ENCODE peak calls at places on chromosomes 12 and 14, in nine cellular contexts. E, T, U, R, J, Z, F, Q and D are unnamed samples.

GRCh38 chr12:99009654-99010296 is 364.7 kb downstream of the APAF1 start:
- DNase-seq in J (no peak), E (no peak), Z (no peak), R (no peak), Q (no peak), T (no peak), U (no peak), F (no peak), D (no peak)

GRCh38 chr14:31024577-31025334 is 693 bp upstream of the AP4S1 start:
- DNase-seq in U (no peak), R (no peak), J (no peak), T (peak), E (no peak), Z (no peak), Q (peak), F (peak), D (no peak)

GRCh38 chr12:152440-152839 is 61.5 kb downstream of the SLC6A12 start:
- DNase-seq in E (no peak), J (no peak), R (no peak), F (no peak), U (no peak), Q (peak), T (peak), Z (no peak), D (no peak)

GRCh38 chr14:104601786-104602185 is 2.8 kb downstream of the TMEM179 start:
- DNase-seq in Z (no peak), F (no peak), Q (peak), R (no peak), T (no peak), U (no peak), E (no peak), J (no peak), D (no peak)

GRCh38 chr14:21092147-21093011 is 6.1 kb downstream of the ZNF219 start:
- DNase-seq in Q (peak), J (peak), E (peak), T (peak), U (peak), Z (peak), R (no peak), F (peak), D (peak)

GRCh38 chr14:91352696-91353692 is 64.6 kb downstream of the CCDC88C start:
- DNase-seq in R (no peak), T (no peak), E (no peak), Z (no peak), Q (no peak), J (no peak), F (no peak), U (no peak), D (no peak)

GRCh38 chr12:54144738-54145137 is 44.0 kb downstream of the SMUG1 start:
- DNase-seq in U (no peak), R (no peak), Q (no peak), J (no peak), F (no peak), T (no peak), E (no peak), Z (no peak), D (no peak)

GRCh38 chr14:57871487-57872080 is 5.7 kb upstream of the SLC35F4 start:
- DNase-seq in E (peak), J (no peak), F (peak), U (no peak), Q (peak), R (peak), T (peak), Z (no peak), D (peak)

GRCh38 chr12:38141239-38141638 is 175.3 kb upstream of the ALG10B start:
- DNase-seq in E (no peak), Z (no peak), T (no peak), R (no peak), U (no peak), J (no peak), F (no peak), Q (no peak), D (no peak)

GRCh38 chr14:69008411-69008810 is 29.3 kb upstream of the ACTN1 start:
- DNase-seq in T (peak), F (peak), Z (no peak), Q (peak), J (no peak), U (no peak), E (no peak), R (no peak), D (no peak)

GRCh38 chr12:106233011-106233410 is 14.8 kb downstream of the CKAP4 start:
- DNase-seq in E (no peak), Q (no peak), T (no peak), F (no peak), R (no peak), Z (no peak), J (no peak), U (no peak), D (no peak)

GRCh38 chr14:31291210-31291609 is 83.6 kb upstream of the HECTD1 start:
- DNase-seq in F (peak), U (no peak), R (no peak), Z (no peak), J (no peak), E (no peak), T (peak), Q (no peak), D (no peak)

GRCh38 chr14:64186231-64187129 is 107.7 kb downstream of the ESR2 start:
- DNase-seq in J (no peak), Q (no peak), T (no peak), R (no peak), Z (no peak), E (no peak), F (no peak), U (no peak), D (no peak)

GRCh38 chr12:53217049-53217929 is 10.2 kb upstream of the ITGB7 start:
- DNase-seq in J (peak), R (no peak), Z (no peak), F (no peak), U (no peak), T (peak), E (no peak), Q (no peak), D (peak)

DNA sequence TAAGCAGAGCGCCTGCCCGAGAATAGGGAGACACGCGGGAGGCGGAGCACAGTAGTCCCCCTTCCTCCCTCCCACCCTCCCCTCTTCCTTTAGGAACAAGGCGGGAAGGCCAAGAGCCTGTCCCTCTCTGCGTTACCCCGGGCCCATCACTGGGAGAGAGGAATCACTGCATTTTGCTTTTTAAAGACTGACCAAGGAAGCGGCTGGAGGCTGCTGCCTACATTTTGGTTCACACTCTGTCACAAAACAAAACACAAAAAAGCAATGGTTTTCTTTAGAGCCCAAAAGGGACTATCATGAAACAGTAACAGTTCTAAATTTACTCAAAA is 19.8 kb downstream of the STX2 start:
- DNase-seq in Z (no peak), E (no peak), J (no peak), F (no peak), R (no peak), Q (no peak), U (no peak), T (no peak), D (no peak)
- TF ChIP-seq CTCF in Z (peak), E (no peak), J (no peak), F (no peak), R (no peak), Q (no peak), U (peak), T (no peak), D (peak)

GRCh38 chr14:73760598-73761586 is 46.7 kb upstream of the PNMA1 start:
- DNase-seq in F (no peak), R (no peak), J (no peak), E (no peak), Q (no peak), Z (no peak), U (no peak), T (no peak), D (no peak)

GRCh38 chr14:73758392-73759182 is 44.4 kb upstream of the PNMA1 start:
- DNase-seq in Z (peak), T (peak), E (peak), J (peak), Q (peak), U (peak), R (no peak), F (peak), D (peak)

GRCh38 chr14:73759714-73760597 is 45.8 kb upstream of the PNMA1 start:
- DNase-seq in Q (peak), U (peak), F (peak), R (peak), J (peak), Z (peak), E (peak), T (peak), D (peak)

GRCh38 chr14:73757876-73758391 is 43.8 kb upstream of the PNMA1 start:
- DNase-seq in R (no peak), Q (no peak), F (no peak), J (no peak), E (no peak), U (no peak), T (no peak), Z (no peak), D (no peak)

DNA sequence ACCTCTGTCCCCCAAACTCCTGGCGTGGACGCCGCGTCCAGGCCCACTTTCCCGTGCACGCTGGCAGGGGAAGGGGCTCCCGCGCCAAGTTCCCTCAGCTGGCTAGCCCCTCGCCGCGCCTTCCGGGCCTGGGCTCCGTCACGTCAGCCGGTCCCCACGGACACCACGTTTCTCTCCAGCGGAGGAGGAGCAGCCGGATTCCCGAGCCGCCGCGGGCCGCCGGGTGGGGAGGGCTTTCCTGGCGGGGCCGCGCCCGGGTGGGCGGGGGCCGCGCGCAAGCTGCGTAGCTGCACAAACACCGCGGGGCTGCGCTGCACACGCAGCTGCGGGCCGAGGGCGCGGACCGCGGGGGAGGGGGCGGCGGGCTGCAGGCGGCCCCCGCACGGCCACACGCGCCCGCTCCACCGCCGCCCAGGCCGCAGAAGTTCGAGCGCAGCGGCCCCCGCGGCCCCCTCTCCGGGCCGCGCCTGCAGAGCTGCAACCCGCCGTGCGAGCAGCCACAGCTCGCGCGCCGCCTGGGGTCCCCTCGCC is 45.1 kb upstream of the PNMA1 start:
- DNase-seq in J (peak), Q (peak), U (peak), F (peak), E (no peak), Z (no peak), T (peak), R (no peak), D (peak)
- TF ChIP-seq CTCF in J (no peak), Q (no peak), U (no peak), F (no peak), E (no peak), Z (no peak), T (no peak), R (no peak), D (no peak)

DNA sequence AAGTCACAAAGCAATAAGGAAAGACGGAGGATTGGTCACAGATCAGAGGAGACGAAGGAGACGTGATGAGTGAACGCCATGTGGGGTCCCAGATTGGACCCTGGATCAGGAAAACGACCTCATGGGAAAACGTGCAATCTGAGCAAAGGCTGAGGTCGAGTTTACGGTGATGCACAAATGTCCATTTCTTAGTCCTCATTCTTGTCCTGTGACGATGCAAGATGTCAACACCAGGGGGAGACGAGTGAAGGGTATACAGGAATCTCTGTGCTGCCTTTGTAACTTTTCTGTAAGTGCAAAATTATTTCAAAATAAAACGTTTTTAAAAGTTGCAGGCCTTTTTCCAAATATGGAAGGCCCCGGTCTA is 329.8 kb downstream of the MED13L start:
- DNase-seq in U (no peak), T (no peak), R (no peak), J (no peak), F (no peak), Q (no peak), Z (no peak), E (no peak), D (no peak)
- TF ChIP-seq CTCF in U (no peak), T (peak), R (no peak), J (no peak), F (no peak), Q (peak), Z (no peak), E (no peak), D (no peak)

DNA sequence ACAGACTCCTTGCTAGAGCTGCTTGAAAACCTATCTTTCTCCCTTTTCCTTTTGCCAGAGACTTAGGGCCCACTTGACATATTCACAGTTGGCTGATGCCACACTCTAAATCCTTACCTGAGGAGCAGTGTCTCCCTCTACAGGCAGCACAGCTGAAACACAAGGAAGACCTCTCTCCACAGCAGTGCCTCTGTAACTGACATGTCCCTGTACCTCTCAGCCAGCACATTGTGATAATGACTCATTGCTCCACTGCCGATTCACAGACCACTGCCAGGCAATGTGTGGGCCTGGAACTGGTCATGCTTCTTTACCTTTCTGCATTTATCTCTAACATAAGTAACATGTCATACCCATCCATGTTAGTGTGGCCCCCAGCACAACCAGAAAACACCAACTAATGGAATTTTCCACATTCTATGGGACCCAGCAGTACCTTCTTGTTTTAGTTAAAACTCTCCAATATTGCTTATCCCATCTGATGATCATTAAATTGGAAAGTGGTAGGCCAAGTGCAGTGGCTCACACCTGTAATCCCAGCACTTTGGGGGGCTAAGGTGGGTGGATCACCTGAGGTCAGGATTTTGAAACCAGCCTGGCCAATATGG is 56.5 kb downstream of the GTF2A1 start:
- DNase-seq in F (peak), Q (peak), T (peak), J (peak), E (peak), R (peak), U (no peak), Z (no peak), D (peak)
- TF ChIP-seq CTCF in F (peak), Q (peak), T (peak), J (peak), E (peak), R (peak), U (no peak), Z (peak), D (peak)

GRCh38 chr14:67522270-67522669 is 10.8 kb upstream of the PLEKHH1 start:
- DNase-seq in T (no peak), F (no peak), J (no peak), E (no peak), U (no peak), Z (no peak), R (no peak), Q (no peak), D (no peak)
- TF ChIP-seq CTCF in T (no peak), F (no peak), J (no peak), E (no peak), U (no peak), Z (no peak), R (no peak), Q (no peak), D (no peak)

DNA sequence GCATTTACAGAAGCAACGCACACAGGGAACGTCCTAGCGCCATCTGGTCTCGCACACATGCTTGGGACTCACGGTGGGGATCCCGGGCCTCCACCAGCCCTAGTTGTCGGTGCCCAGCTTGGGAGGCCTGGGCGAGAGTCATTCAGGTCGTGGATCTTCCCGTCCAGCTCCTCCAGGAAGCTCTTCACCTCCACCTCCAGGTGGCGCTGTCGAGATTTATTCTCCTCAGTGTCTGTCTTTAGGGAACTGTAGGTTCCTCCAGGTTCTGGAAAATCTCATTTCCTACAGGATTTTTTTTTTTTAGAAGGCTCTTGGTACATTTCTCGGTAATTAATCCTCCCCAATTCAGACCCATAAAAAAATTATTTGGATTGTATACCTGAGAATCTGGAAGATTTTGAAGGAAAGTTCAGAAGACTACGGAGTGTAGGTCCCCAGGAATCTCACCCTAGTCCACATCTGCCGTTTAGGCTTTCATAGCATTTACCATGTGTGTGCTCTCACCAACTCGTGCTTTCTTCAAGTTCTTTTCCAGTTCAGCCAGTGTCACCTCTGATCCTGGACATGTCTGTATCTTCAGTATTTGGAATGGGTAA is 910.0 kb downstream of the TMEM121 start:
- DNase-seq in Q (no peak), Z (peak), U (peak), E (no peak), R (no peak), J (peak), F (no peak), T (no peak), D (no peak)
- TF ChIP-seq CTCF in Q (no peak), Z (peak), U (peak), E (no peak), R (no peak), J (no peak), F (peak), T (no peak), D (no peak)

GRCh38 chr12:31236998-31237637 is 88.8 kb downstream of the SINHCAF start:
- DNase-seq in F (no peak), T (no peak), J (peak), Z (no peak), R (no peak), E (no peak), Q (no peak), U (no peak), D (no peak)

GRCh38 chr12:31235868-31236395 is 90.0 kb downstream of the SINHCAF start:
- DNase-seq in Z (no peak), Q (no peak), E (no peak), U (no peak), J (no peak), T (no peak), R (no peak), F (no peak), D (no peak)

GRCh38 chr12:31234053-31234835 is 91.7 kb downstream of the SINHCAF start:
- DNase-seq in F (no peak), T (no peak), J (no peak), E (no peak), Q (no peak), Z (no peak), R (no peak), U (no peak), D (no peak)

GRCh38 chr12:31233061-31233730 is 92.8 kb downstream of the SINHCAF start:
- DNase-seq in T (no peak), E (no peak), R (no peak), Q (no peak), J (no peak), F (no peak), Z (no peak), U (no peak), D (no peak)

DNA sequence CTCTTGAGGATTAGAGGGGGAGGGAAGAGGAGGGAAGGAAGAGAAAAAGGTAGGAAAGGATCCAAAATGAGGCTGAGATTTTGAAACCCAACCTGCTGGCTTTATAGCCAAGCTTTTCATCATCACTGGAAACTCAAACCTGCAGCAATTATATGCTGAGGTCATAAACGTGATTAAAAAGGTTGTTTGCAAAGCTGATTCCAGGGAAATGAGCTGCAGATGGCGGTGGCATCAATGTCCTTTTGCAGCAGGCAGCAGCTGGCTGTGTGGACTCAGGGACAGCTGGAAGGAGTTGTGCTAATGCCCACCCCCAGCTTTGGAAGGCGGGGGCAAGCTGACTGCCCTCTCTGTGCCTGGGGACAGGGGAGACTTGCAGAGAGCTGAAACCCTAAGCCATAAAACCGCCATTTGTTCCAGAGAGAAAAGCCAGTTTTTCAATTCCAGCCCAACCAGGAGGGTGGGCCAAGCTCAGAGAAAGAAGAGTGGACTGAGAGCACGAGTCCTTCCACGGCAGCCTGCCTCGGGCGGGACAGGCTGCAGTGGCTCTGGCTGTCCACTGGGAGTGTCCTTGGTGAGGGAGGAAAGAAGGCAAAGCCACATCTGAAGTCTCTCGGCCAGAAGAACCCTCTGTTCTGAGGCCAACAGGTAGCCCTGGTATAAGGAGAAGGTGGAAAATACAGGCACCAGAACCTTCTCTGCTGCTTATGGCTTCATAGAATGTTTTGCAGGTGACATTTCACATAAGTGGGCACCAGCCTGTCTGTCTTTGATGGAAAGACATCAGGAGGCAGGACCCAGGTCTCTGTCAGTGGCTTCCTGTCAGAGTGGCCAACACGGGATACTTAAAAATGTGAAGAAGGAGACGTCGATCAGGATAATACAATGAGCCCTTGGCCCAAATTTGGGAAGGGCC is 90.7 kb downstream of the SINHCAF start:
- DNase-seq in Q (peak), J (no peak), T (peak), U (no peak), Z (no peak), E (peak), R (no peak), F (peak), D (no peak)
- TF ChIP-seq CTCF in Q (peak), J (no peak), T (peak), U (no peak), Z (no peak), E (no peak), R (peak), F (peak), D (no peak)

GRCh38 chr12:102950107-102950949 is 7.1 kb upstream of the ASCL1 start:
- DNase-seq in Z (no peak), T (no peak), Q (no peak), U (no peak), E (no peak), J (no peak), R (no peak), F (no peak), D (no peak)
- TF ChIP-seq CTCF in Z (no peak), T (no peak), Q (no peak), U (no peak), E (no peak), J (no peak), R (no peak), F (no peak), D (no peak)